ENCODE peak calls at places on chromosomes 3 and 15, in seven cellular contexts. One of them, this sample, is unnamed.

GRCh38 chr3:132210476-132211346 is 106.5 kb upstream of the ACP3 start:
- DNase-seq in skeletal muscle cell: no peak
- DNase-seq in hepatocyte: peak
- DNase-seq in stomach: peak
- DNase-seq in GM23248: peak
- DNase-seq in cardiac fibroblast: peak
- DNase-seq in H1: peak
- DNase-seq in this sample: no peak

GRCh38 chr3:128144512-128144911 is 8.8 kb upstream of the EEFSEC start:
- DNase-seq in skeletal muscle cell: no peak
- DNase-seq in hepatocyte: no peak
- DNase-seq in stomach: no peak
- DNase-seq in GM23248: no peak
- DNase-seq in cardiac fibroblast: no peak
- DNase-seq in H1: no peak
- DNase-seq in this sample: no peak

GRCh38 chr15:62845239-62846126 is 197.1 kb upstream of the TPM1 start:
- DNase-seq in skeletal muscle cell: no peak
- DNase-seq in hepatocyte: peak
- DNase-seq in stomach: no peak
- DNase-seq in GM23248: peak
- DNase-seq in cardiac fibroblast: peak
- DNase-seq in H1: no peak
- DNase-seq in this sample: no peak

GRCh38 chr3:9314796-9315195 is 48.1 kb upstream of the THUMPD3 start:
- DNase-seq in skeletal muscle cell: no peak
- DNase-seq in hepatocyte: no peak
- DNase-seq in stomach: no peak
- DNase-seq in GM23248: no peak
- DNase-seq in cardiac fibroblast: no peak
- DNase-seq in H1: no peak
- DNase-seq in this sample: no peak

GRCh38 chr3:8303466-8303865 is 198.2 kb upstream of the LMCD1 start:
- DNase-seq in skeletal muscle cell: no peak
- DNase-seq in hepatocyte: no peak
- DNase-seq in stomach: no peak
- DNase-seq in GM23248: peak
- DNase-seq in cardiac fibroblast: peak
- DNase-seq in H1: no peak
- DNase-seq in this sample: no peak

GRCh38 chr3:112374334-112374734 is 41.4 kb downstream of the CD200 start:
- DNase-seq in skeletal muscle cell: no peak
- DNase-seq in hepatocyte: no peak
- DNase-seq in stomach: no peak
- DNase-seq in GM23248: no peak
- DNase-seq in cardiac fibroblast: peak
- DNase-seq in H1: no peak
- DNase-seq in this sample: no peak

GRCh38 chr15:37695719-37696118 is 238.7 kb upstream of the TMCO5A start:
- DNase-seq in skeletal muscle cell: peak
- DNase-seq in hepatocyte: no peak
- DNase-seq in stomach: no peak
- DNase-seq in GM23248: peak
- DNase-seq in cardiac fibroblast: peak
- DNase-seq in H1: no peak
- DNase-seq in this sample: no peak

GRCh38 chr15:98684441-98684840 is 36.1 kb downstream of the IGF1R start:
- DNase-seq in skeletal muscle cell: peak
- DNase-seq in hepatocyte: peak
- DNase-seq in stomach: no peak
- DNase-seq in GM23248: peak
- DNase-seq in cardiac fibroblast: peak
- DNase-seq in H1: no peak
- DNase-seq in this sample: peak

GRCh38 chr15:98484914-98485313 is 163.4 kb upstream of the IGF1R start:
- DNase-seq in skeletal muscle cell: no peak
- DNase-seq in hepatocyte: no peak
- DNase-seq in stomach: no peak
- DNase-seq in GM23248: no peak
- DNase-seq in cardiac fibroblast: no peak
- DNase-seq in H1: no peak
- DNase-seq in this sample: no peak

GRCh38 chr3:127819656-127820055 is 2.7 kb downstream of the MGLL start:
- DNase-seq in skeletal muscle cell: no peak
- DNase-seq in hepatocyte: no peak
- DNase-seq in stomach: no peak
- DNase-seq in GM23248: no peak
- DNase-seq in cardiac fibroblast: no peak
- DNase-seq in H1: no peak
- DNase-seq in this sample: no peak

GRCh38 chr3:194379651-194380050 is 10.1 kb upstream of the LRRC15 start:
- DNase-seq in skeletal muscle cell: no peak
- DNase-seq in hepatocyte: no peak
- DNase-seq in stomach: peak
- DNase-seq in GM23248: no peak
- DNase-seq in cardiac fibroblast: no peak
- DNase-seq in H1: no peak
- DNase-seq in this sample: no peak

GRCh38 chr3:56985460-56986327 is 74.8 kb upstream of the SPATA12 start:
- DNase-seq in skeletal muscle cell: no peak
- DNase-seq in hepatocyte: no peak
- DNase-seq in stomach: no peak
- DNase-seq in GM23248: peak
- DNase-seq in cardiac fibroblast: no peak
- DNase-seq in H1: no peak
- DNase-seq in this sample: no peak

GRCh38 chr3:194067949-194068362 is 68.0 kb upstream of the HES1 start:
- DNase-seq in skeletal muscle cell: no peak
- DNase-seq in hepatocyte: no peak
- DNase-seq in stomach: no peak
- DNase-seq in GM23248: no peak
- DNase-seq in cardiac fibroblast: peak
- DNase-seq in H1: no peak
- DNase-seq in this sample: no peak

GRCh38 chr15:74431645-74432044 is 2.1 kb downstream of the SEMA7A start:
- DNase-seq in skeletal muscle cell: no peak
- DNase-seq in hepatocyte: no peak
- DNase-seq in stomach: no peak
- DNase-seq in GM23248: peak
- DNase-seq in cardiac fibroblast: no peak
- DNase-seq in H1: no peak
- DNase-seq in this sample: no peak

GRCh38 chr15:35545316-35545824 is 595 bp downstream of the DPH6 start:
- DNase-seq in skeletal muscle cell: no peak
- DNase-seq in hepatocyte: peak
- DNase-seq in stomach: peak
- DNase-seq in GM23248: peak
- DNase-seq in cardiac fibroblast: peak
- DNase-seq in H1: no peak
- DNase-seq in this sample: no peak

GRCh38 chr3:14997941-14998340 is 50.6 kb downstream of the NR2C2 start:
- DNase-seq in skeletal muscle cell: no peak
- DNase-seq in hepatocyte: no peak
- DNase-seq in stomach: no peak
- DNase-seq in GM23248: no peak
- DNase-seq in cardiac fibroblast: no peak
- DNase-seq in H1: no peak
- DNase-seq in this sample: no peak

GRCh38 chr15:92268900-92269299 is 124.8 kb upstream of the ST8SIA2 start:
- DNase-seq in skeletal muscle cell: no peak
- DNase-seq in hepatocyte: no peak
- DNase-seq in stomach: no peak
- DNase-seq in GM23248: no peak
- DNase-seq in cardiac fibroblast: no peak
- DNase-seq in H1: no peak
- DNase-seq in this sample: no peak

GRCh38 chr15:38671675-38672141 is 107.1 kb upstream of the RASGRP1 start:
- DNase-seq in skeletal muscle cell: no peak
- DNase-seq in hepatocyte: no peak
- DNase-seq in stomach: no peak
- DNase-seq in GM23248: peak
- DNase-seq in cardiac fibroblast: peak
- DNase-seq in H1: no peak
- DNase-seq in this sample: no peak

GRCh38 chr3:8458711-8459110 is 42.9 kb upstream of the LMCD1 start:
- DNase-seq in skeletal muscle cell: peak
- DNase-seq in hepatocyte: no peak
- DNase-seq in stomach: no peak
- DNase-seq in GM23248: peak
- DNase-seq in cardiac fibroblast: peak
- DNase-seq in H1: no peak
- DNase-seq in this sample: peak

GRCh38 chr3:24025805-24026204 is 80.7 kb downstream of the NR1D2 start:
- DNase-seq in skeletal muscle cell: no peak
- DNase-seq in hepatocyte: no peak
- DNase-seq in stomach: no peak
- DNase-seq in GM23248: no peak
- DNase-seq in cardiac fibroblast: no peak
- DNase-seq in H1: no peak
- DNase-seq in this sample: no peak

GRCh38 chr3:24963762-24964625 is 464.1 kb upstream of the RARB start:
- DNase-seq in skeletal muscle cell: no peak
- DNase-seq in hepatocyte: peak
- DNase-seq in stomach: no peak
- DNase-seq in GM23248: peak
- DNase-seq in cardiac fibroblast: peak
- DNase-seq in H1: no peak
- DNase-seq in this sample: no peak

GRCh38 chr3:160758929-160759577 is 3.0 kb downstream of the PPM1L start:
- DNase-seq in skeletal muscle cell: no peak
- DNase-seq in hepatocyte: no peak
- DNase-seq in stomach: no peak
- DNase-seq in GM23248: no peak
- DNase-seq in cardiac fibroblast: no peak
- DNase-seq in H1: no peak
- DNase-seq in this sample: no peak
- H3K4me3 ChIP-seq in skeletal muscle cell: no peak
- H3K4me3 ChIP-seq in hepatocyte: no peak
- H3K4me3 ChIP-seq in stomach: no peak
- H3K4me3 ChIP-seq in GM23248: no peak
- H3K4me3 ChIP-seq in cardiac fibroblast: no peak
- H3K4me3 ChIP-seq in H1: no peak
- H3K4me3 ChIP-seq in this sample: no peak

DNA sequence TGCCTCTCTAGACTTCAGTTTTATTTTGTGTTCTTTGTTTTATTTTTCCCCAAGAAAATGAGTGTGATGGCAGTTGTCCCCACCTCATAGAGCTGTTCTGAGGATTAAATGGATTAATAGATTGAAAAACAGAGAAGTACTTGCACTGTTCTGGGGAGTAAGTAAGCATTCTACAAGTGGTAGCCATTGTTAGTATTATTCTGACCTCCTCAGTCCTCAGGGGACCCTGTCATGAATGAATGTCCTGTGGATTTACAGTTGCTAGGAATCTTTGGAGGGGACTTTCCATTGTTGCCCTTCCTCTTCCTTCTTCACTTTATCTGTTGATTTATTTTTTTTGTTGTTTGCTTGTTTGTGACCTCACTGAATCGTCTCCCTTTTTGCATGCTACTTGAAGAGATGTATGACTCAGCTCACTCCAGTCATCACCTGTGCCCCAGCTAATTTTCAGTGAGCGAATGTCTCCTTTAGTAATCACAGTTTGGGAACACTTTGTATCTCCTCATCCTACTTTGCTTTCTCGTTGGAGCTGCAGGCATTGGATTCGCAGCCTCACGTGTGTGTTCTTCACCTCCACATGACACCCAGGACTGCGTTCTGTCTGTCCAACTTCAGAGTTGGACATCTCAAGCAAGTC is 54.7 kb downstream of the LRTM1 start:
- DNase-seq in skeletal muscle cell: no peak
- DNase-seq in hepatocyte: no peak
- DNase-seq in stomach: no peak
- DNase-seq in GM23248: peak
- DNase-seq in cardiac fibroblast: peak
- DNase-seq in H1: no peak
- DNase-seq in this sample: no peak
- H3K4me3 ChIP-seq in skeletal muscle cell: no peak
- H3K4me3 ChIP-seq in hepatocyte: no peak
- H3K4me3 ChIP-seq in stomach: no peak
- H3K4me3 ChIP-seq in GM23248: no peak
- H3K4me3 ChIP-seq in cardiac fibroblast: no peak
- H3K4me3 ChIP-seq in H1: no peak
- H3K4me3 ChIP-seq in this sample: no peak

DNA sequence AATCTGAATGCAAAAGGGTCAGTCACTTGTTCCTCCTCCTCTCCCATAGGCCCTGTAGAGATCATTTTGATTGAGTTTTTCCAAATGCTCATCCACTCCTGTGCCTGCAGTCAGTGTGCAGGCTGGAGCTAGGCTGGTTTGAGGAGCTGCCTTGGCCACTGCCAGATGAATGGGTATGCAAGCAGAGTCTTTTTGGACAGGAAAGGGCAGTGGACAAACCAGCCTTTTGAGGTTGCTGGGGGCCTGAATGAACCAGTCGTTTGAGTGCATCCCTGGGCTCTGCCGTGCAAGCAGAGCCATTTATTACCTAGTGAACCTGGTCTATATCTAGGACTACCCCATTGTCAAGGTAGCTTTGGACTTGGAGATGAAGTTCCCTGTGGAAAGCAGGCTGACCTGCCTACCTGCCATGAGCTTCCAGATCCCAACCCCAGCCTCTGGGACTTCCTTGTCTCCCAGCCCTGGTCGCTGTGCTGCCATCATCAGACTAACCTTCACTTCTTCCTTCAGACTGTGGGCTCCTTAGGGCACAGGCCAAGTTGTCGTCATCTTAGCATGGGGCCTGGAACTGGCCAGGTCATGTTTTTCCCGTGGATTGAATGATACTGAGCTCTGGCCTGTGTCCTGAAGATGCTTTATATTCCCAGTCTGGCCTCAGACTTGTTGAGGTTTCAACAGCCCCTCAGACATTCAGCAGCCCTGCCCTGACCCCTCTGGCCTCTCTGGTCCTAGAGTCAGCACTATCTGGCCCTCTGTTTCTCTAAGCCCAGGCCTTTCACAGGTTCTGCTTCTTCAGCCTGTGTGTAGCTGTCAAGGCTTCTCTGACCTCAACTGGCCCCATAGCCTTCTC is 55.5 kb upstream of the PRR23C start:
- DNase-seq in skeletal muscle cell: no peak
- DNase-seq in hepatocyte: no peak
- DNase-seq in stomach: no peak
- DNase-seq in GM23248: no peak
- DNase-seq in cardiac fibroblast: no peak
- DNase-seq in H1: no peak
- DNase-seq in this sample: no peak
- H3K4me3 ChIP-seq in skeletal muscle cell: no peak
- H3K4me3 ChIP-seq in hepatocyte: no peak
- H3K4me3 ChIP-seq in stomach: no peak
- H3K4me3 ChIP-seq in GM23248: no peak
- H3K4me3 ChIP-seq in cardiac fibroblast: no peak
- H3K4me3 ChIP-seq in H1: no peak
- H3K4me3 ChIP-seq in this sample: no peak

DNA sequence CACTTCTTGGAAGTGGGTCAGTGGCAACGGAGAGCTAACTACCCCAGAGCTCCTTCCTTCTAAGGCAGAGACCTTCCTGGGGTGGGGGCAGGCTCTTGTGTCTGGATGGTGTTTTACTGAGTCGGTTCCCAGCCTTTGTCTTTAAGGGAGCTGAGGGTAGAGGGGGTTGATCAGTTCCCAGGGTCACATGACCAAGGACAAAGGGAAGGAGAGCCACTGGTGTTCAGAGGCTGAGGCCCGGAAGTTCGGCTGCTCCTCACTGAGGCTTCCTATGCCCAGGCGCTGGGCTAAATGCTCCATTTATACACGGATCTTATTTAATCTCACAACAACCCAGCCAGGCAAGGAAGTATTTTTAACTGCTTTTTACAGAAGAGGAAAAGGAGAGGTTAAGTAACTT is 21.0 kb downstream of the EPHB3 start:
- DNase-seq in skeletal muscle cell: no peak
- DNase-seq in hepatocyte: no peak
- DNase-seq in stomach: no peak
- DNase-seq in GM23248: peak
- DNase-seq in cardiac fibroblast: peak
- DNase-seq in H1: no peak
- DNase-seq in this sample: no peak
- H3K4me3 ChIP-seq in skeletal muscle cell: no peak
- H3K4me3 ChIP-seq in hepatocyte: no peak
- H3K4me3 ChIP-seq in stomach: peak
- H3K4me3 ChIP-seq in GM23248: peak
- H3K4me3 ChIP-seq in cardiac fibroblast: no peak
- H3K4me3 ChIP-seq in H1: peak
- H3K4me3 ChIP-seq in this sample: no peak

This sample was measured in BJ.